ENCODE peak calls at places on chromosomes 3 and 15, in four cellular contexts. Z is mesendoderm, E is H1, Y is IMR-90. F is an unnamed sample.

GRCh38 chr15:31352911-31353811 is 26.5 kb downstream of the KLF13 start:
- DNase-seq in Z (no peak), E (no peak), Y (peak; percentile 82), F (no peak)

GRCh38 chr15:98599911-98600685 is 48.2 kb upstream of the IGF1R start:
- DNase-seq in Z (peak; percentile 47), E (no peak), Y (peak; percentile 71), F (no peak)

GRCh38 chr3:78647735-78648134 is 1120.1 kb downstream of the ROBO1 start:
- DNase-seq in Z (no peak), E (no peak), Y (peak; percentile 36), F (no peak)

GRCh38 chr3:53226841-53227407 is 28.9 kb downstream of the TKT start:
- DNase-seq in Z (no peak), E (no peak), Y (no peak), F (no peak)

GRCh38 chr3:147654827-147655226 is 245.7 kb downstream of the ZIC1 start:
- DNase-seq in Z (no peak), E (no peak), Y (no peak), F (no peak)

GRCh38 chr15:74397239-74398068 is 30.0 kb upstream of the CYP11A1 start:
- DNase-seq in Z (no peak), E (no peak), Y (no peak), F (no peak)

GRCh38 chr3:70854108-70854507 is 541.7 kb upstream of the MDFIC2 start:
- DNase-seq in Z (peak; percentile 56), E (no peak), Y (no peak), F (no peak)

GRCh38 chr3:168154101-168154500 is 58.4 kb upstream of the GOLIM4 start:
- DNase-seq in Z (no peak), E (no peak), Y (no peak), F (no peak)

GRCh38 chr15:97688177-97688576 is 272.3 kb upstream of the ARRDC4 start:
- DNase-seq in Z (no peak), E (no peak), Y (no peak), F (no peak)

GRCh38 chr15:67156834-67157233 is 91.4 kb downstream of the SMAD3 start:
- DNase-seq in Z (no peak), E (no peak), Y (no peak), F (no peak)

GRCh38 chr3:52240059-52240885 is 1.3 kb upstream of the TWF2 start:
- DNase-seq in Z (peak; percentile 92), E (no peak), Y (peak; percentile 98), F (peak; percentile 61)

GRCh38 chr3:168269019-168269418 is 173.3 kb upstream of the GOLIM4 start:
- DNase-seq in Z (no peak), E (no peak), Y (no peak), F (no peak)

GRCh38 chr3:65439641-65440040 is 599.1 kb downstream of the MAGI1 start:
- DNase-seq in Z (peak; percentile 87), E (peak; percentile 46), Y (peak; percentile 74), F (peak; percentile 79)

GRCh38 chr3:71521940-71522876 is 61.3 kb downstream of the FOXP1 start:
- DNase-seq in Z (no peak), E (no peak), Y (no peak), F (no peak)

GRCh38 chr15:90868261-90868689 is at the start of gene FURIN:
- DNase-seq in Z (no peak), E (no peak), Y (no peak), F (no peak)

GRCh38 chr3:53766706-53767105 is 79.5 kb downstream of the CHDH start:
- DNase-seq in Z (no peak), E (no peak), Y (no peak), F (no peak)

GRCh38 chr3:45688194-45688881 is 858 bp upstream of the SACM1L start:
- DNase-seq in Z (peak; percentile 84), E (no peak), Y (peak; percentile 33), F (peak; percentile 74)

GRCh38 chr15:95325763-95326688 is 1004.5 kb upstream of the NR2F2 start:
- DNase-seq in Z (peak; percentile 3), E (no peak), Y (no peak), F (no peak)

GRCh38 chr3:22748453-22748852 is 454.7 kb upstream of the UBE2E2 start:
- DNase-seq in Z (peak; percentile 31), E (no peak), Y (no peak), F (no peak)

GRCh38 chr3:113157408-113157980 is 53.9 kb upstream of the BOC start:
- DNase-seq in Z (no peak), E (no peak), Y (no peak), F (no peak)

GRCh38 chr3:111292117-111292516 is 220.5 kb downstream of the NECTIN3 start:
- DNase-seq in Z (no peak), E (no peak), Y (no peak), F (no peak)

GRCh38 chr15:99403597-99403996 is 152.3 kb downstream of the LRRC28 start:
- DNase-seq in Z (no peak), E (no peak), Y (peak; percentile 22), F (no peak)

GRCh38 chr15:35822153-35822552 is 276.2 kb upstream of the DPH6 start:
- DNase-seq in Z (no peak), E (no peak), Y (no peak), F (no peak)

GRCh38 chr3:22371036-22371435 is 620.0 kb upstream of the ZNF385D start:
- DNase-seq in Z (no peak), E (no peak), Y (no peak), F (no peak)

GRCh38 chr3:127043731-127044510 is 61.0 kb downstream of the PLXNA1 start:
- DNase-seq in Z (no peak), E (no peak), Y (no peak), F (no peak)

GRCh38 chr3:41194701-41195100 is 4.6 kb upstream of the CTNNB1 start:
- DNase-seq in Z (no peak), E (no peak), Y (no peak), F (no peak)

GRCh38 chr15:91348812-91349500 is 248.9 kb downstream of the SV2B start:
- DNase-seq in Z (no peak), E (no peak), Y (no peak), F (no peak)

GRCh38 chr15:79166311-79166955 is 75.9 kb upstream of the RASGRF1 start:
- DNase-seq in Z (peak; percentile 3), E (no peak), Y (no peak), F (no peak)

GRCh38 chr15:39597751-39598185 is 16.9 kb downstream of the THBS1 start:
- DNase-seq in Z (no peak), E (no peak), Y (peak; percentile 83), F (no peak)

GRCh38 chr3:73511555-73511954 is 113.2 kb downstream of the PDZRN3 start:
- DNase-seq in Z (no peak), E (no peak), Y (no peak), F (peak; percentile 49)

GRCh38 chr3:50242371-50242770 is 6.4 kb downstream of the GNAI2 start:
- DNase-seq in Z (no peak), E (no peak), Y (no peak), F (no peak)
- H4K5ac ChIP-seq in Z (no peak overlapping the region), E (no peak overlapping the region), Y (no peak overlapping the region), F (no peak overlapping the region)

DNA sequence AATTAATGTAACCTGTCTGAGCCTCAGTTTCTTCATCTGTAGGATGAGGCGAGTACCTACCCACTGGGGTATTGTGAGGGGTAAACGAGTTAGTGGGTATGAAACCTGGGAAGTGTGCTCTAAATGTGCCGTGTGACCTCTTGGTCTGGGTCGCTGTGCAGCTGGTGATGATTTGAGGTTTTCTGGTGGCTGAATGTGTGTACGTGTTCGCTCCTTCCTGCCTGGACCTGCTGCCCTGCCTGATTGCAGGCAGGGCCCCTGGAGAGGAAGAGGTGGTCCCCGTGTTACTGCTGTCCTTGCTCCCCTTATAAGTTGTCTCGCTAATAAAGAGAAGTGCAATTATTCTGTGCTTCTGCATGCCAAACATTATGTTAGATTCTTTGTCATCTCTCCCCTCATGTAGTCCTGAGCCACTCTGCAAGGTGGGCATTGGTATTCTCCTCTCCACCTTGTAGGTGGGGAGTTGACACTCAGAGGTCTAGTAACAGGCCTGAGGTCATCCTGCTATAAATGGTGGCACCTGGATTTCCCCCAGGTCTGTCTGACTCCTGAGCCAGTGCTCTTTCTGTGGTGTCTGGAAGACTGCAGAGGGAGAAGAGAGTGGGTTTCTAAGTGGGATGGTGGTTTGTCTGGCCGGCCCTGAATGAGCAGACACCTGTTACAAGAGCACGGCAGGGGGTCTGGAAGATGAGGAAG is 15.7 kb downstream of the PDIA5 start:
- DNase-seq in Z (no peak), E (no peak), Y (no peak), F (no peak)
- H4K5ac ChIP-seq in Z (no peak overlapping the region), E (no peak overlapping the region), Y (no peak overlapping the region), F (no peak overlapping the region)

DNA sequence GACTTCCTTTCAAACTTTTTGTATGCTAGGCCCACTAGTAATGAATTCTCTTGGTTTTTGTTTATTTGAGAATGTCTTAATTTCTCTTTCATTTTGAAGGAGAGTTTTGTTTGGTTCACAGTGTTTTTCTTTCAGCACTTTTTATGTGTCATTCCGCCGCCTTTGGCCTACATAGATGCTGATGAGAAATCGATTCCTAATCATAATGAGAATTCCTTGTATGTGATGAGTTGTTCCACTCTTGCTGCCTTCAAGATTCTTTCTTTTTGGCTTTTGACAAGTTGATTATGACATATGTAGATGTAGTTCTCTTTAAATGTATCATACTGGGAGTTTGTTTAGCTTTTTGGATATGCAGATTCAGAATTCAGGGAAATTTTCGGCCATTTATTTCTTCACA is 35.5 kb downstream of the CERS3 start:
- DNase-seq in Z (no peak), E (no peak), Y (no peak), F (no peak)
- H4K5ac ChIP-seq in Z (no peak overlapping the region), E (no peak overlapping the region), Y (no peak overlapping the region), F (no peak overlapping the region)

GRCh38 chr3:68033850-68034249 is 379.4 kb upstream of the SUCLG2 start:
- DNase-seq in Z (no peak), E (no peak), Y (no peak), F (no peak)

GRCh38 chr3:68032219-68032618 is 377.8 kb upstream of the SUCLG2 start:
- DNase-seq in Z (no peak), E (no peak), Y (no peak), F (no peak)
- H4K5ac ChIP-seq in Z (no peak overlapping the region), E (no peak overlapping the region), Y (no peak overlapping the region), F (no peak overlapping the region)

DNA sequence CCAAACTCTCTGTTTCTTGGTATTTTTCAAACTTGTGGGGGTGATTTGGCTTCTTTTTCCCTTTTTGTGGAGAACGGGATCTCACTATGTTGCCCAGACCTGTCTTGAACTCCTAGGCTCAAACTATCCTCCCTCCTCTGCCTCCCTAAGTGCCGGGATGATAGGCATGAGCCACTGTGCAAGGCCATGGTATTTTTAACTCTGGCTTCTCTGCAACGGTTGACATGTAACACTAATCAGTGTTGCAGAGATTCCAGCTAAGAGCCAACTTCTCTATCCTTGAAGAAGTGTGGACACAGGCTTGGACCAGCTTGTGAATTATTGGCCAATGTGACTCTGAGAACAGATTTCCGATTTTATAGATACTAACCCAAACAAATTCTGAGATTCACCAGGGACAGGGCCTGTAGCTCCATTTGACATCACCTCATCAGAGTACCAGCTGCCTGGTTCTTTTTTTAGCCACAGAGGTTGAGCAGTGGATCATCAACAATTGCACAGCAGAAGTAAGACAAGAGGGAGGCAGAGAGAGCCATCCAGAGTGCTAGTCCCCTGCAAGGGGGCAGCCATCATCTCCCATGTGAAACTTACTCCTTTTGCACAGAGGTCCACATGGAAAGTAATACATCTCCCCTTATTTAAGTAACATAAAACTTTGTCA is 98.1 kb upstream of the SYNPR start:
- DNase-seq in Z (no peak), E (no peak), Y (no peak), F (no peak)
- H4K5ac ChIP-seq in Z (no peak overlapping the region), E (no peak overlapping the region), Y (no peak overlapping the region), F (no peak overlapping the region)

GRCh38 chr3:62295571-62295970 is 77.8 kb downstream of the FEZF2 start:
- DNase-seq in Z (no peak), E (no peak), Y (no peak), F (no peak)

GRCh38 chr3:62289922-62290321 is 83.4 kb downstream of the FEZF2 start:
- DNase-seq in Z (no peak), E (no peak), Y (no peak), F (no peak)

GRCh38 chr3:62287528-62287927 is 85.8 kb downstream of the FEZF2 start:
- DNase-seq in Z (no peak), E (no peak), Y (no peak), F (no peak)

GRCh38 chr3:62293051-62293780 is 80.1 kb downstream of the FEZF2 start:
- DNase-seq in Z (no peak), E (no peak), Y (no peak), F (no peak)
- H4K5ac ChIP-seq in Z (no peak overlapping the region), E (no peak overlapping the region), Y (no peak overlapping the region), F (no peak overlapping the region)